ENCODE peak calls at places on chromosomes 11 and 22, in seven cellular contexts. One of them, this sample, is unnamed.

GRCh38 chr11:66124564-66124963 is 54.5 kb downstream of the PACS1 start:
- DNase-seq in heart left ventricle: no peak
- DNase-seq in prostate gland: no peak
- DNase-seq in stomach: no peak
- DNase-seq in HCT116: no peak
- DNase-seq in uterus: no peak
- DNase-seq in HepG2: no peak
- DNase-seq in this sample: no peak

GRCh38 chr11:75342966-75343870 is 8.2 kb downstream of the ARRB1 start:
- DNase-seq in heart left ventricle: no peak
- DNase-seq in prostate gland: peak
- DNase-seq in stomach: peak
- DNase-seq in HCT116: no peak
- DNase-seq in uterus: no peak
- DNase-seq in HepG2: peak
- DNase-seq in this sample: no peak

GRCh38 chr11:78768345-78768744 is 193.7 kb upstream of the NARS2 start:
- DNase-seq in heart left ventricle: no peak
- DNase-seq in prostate gland: no peak
- DNase-seq in stomach: no peak
- DNase-seq in HCT116: no peak
- DNase-seq in uterus: no peak
- DNase-seq in HepG2: no peak
- DNase-seq in this sample: no peak

GRCh38 chr22:24156146-24156914 is 25.0 kb upstream of the SUSD2 start:
- DNase-seq in heart left ventricle: peak
- DNase-seq in prostate gland: no peak
- DNase-seq in stomach: peak
- DNase-seq in HCT116: no peak
- DNase-seq in uterus: no peak
- DNase-seq in HepG2: no peak
- DNase-seq in this sample: no peak

GRCh38 chr11:10633261-10633660 is 60.3 kb downstream of the IRAG1 start:
- DNase-seq in heart left ventricle: no peak
- DNase-seq in prostate gland: peak
- DNase-seq in stomach: no peak
- DNase-seq in HCT116: no peak
- DNase-seq in uterus: no peak
- DNase-seq in HepG2: no peak
- DNase-seq in this sample: peak

GRCh38 chr11:128451651-128452470 is 135.5 kb downstream of the ETS1 start:
- DNase-seq in heart left ventricle: peak
- DNase-seq in prostate gland: no peak
- DNase-seq in stomach: peak
- DNase-seq in HCT116: no peak
- DNase-seq in uterus: peak
- DNase-seq in HepG2: peak
- DNase-seq in this sample: no peak

GRCh38 chr11:72378704-72379383 is 55.5 kb downstream of the CLPB start:
- DNase-seq in heart left ventricle: no peak
- DNase-seq in prostate gland: no peak
- DNase-seq in stomach: peak
- DNase-seq in HCT116: no peak
- DNase-seq in uterus: peak
- DNase-seq in HepG2: no peak
- DNase-seq in this sample: peak

GRCh38 chr11:61482513-61482912 is 26.0 kb upstream of the LRRC10B start:
- DNase-seq in heart left ventricle: no peak
- DNase-seq in prostate gland: no peak
- DNase-seq in stomach: no peak
- DNase-seq in HCT116: no peak
- DNase-seq in uterus: no peak
- DNase-seq in HepG2: no peak
- DNase-seq in this sample: no peak

GRCh38 chr11:126318642-126319373 is 14.9 kb downstream of the DCPS start:
- DNase-seq in heart left ventricle: no peak
- DNase-seq in prostate gland: peak
- DNase-seq in stomach: no peak
- DNase-seq in HCT116: no peak
- DNase-seq in uterus: peak
- DNase-seq in HepG2: no peak
- DNase-seq in this sample: no peak

GRCh38 chr11:95296165-95296564 is 65.2 kb upstream of the SESN3 start:
- DNase-seq in heart left ventricle: no peak
- DNase-seq in prostate gland: peak
- DNase-seq in stomach: peak
- DNase-seq in HCT116: no peak
- DNase-seq in uterus: peak
- DNase-seq in HepG2: no peak
- DNase-seq in this sample: no peak

GRCh38 chr22:20093437-20093836 is 13.4 kb downstream of the DGCR8 start:
- DNase-seq in heart left ventricle: no peak
- DNase-seq in prostate gland: peak
- DNase-seq in stomach: peak
- DNase-seq in HCT116: no peak
- DNase-seq in uterus: no peak
- DNase-seq in HepG2: no peak
- DNase-seq in this sample: no peak

GRCh38 chr11:79100093-79100704 is 340.6 kb downstream of the TENM4 start:
- DNase-seq in heart left ventricle: no peak
- DNase-seq in prostate gland: no peak
- DNase-seq in stomach: peak
- DNase-seq in HCT116: peak
- DNase-seq in uterus: no peak
- DNase-seq in HepG2: peak
- DNase-seq in this sample: no peak

GRCh38 chr11:43282607-43283440 is 29.0 kb upstream of the API5 start:
- DNase-seq in heart left ventricle: peak
- DNase-seq in prostate gland: no peak
- DNase-seq in stomach: no peak
- DNase-seq in HCT116: peak
- DNase-seq in uterus: peak
- DNase-seq in HepG2: peak
- DNase-seq in this sample: no peak

GRCh38 chr11:40787243-40787642 is 672.2 kb downstream of the LRRC4C start:
- DNase-seq in heart left ventricle: no peak
- DNase-seq in prostate gland: no peak
- DNase-seq in stomach: no peak
- DNase-seq in HCT116: no peak
- DNase-seq in uterus: no peak
- DNase-seq in HepG2: no peak
- DNase-seq in this sample: no peak

GRCh38 chr22:39748877-39749276 is 144.7 kb downstream of the ENTHD1 start:
- DNase-seq in heart left ventricle: no peak
- DNase-seq in prostate gland: no peak
- DNase-seq in stomach: no peak
- DNase-seq in HCT116: no peak
- DNase-seq in uterus: no peak
- DNase-seq in HepG2: no peak
- DNase-seq in this sample: no peak

GRCh38 chr11:73204711-73205121 is 13.4 kb upstream of the P2RY2 start:
- DNase-seq in heart left ventricle: peak
- DNase-seq in prostate gland: no peak
- DNase-seq in stomach: no peak
- DNase-seq in HCT116: no peak
- DNase-seq in uterus: peak
- DNase-seq in HepG2: no peak
- DNase-seq in this sample: no peak

GRCh38 chr11:92978226-92979111 is 9.0 kb downstream of the MTNR1B start:
- DNase-seq in heart left ventricle: no peak
- DNase-seq in prostate gland: no peak
- DNase-seq in stomach: peak
- DNase-seq in HCT116: no peak
- DNase-seq in uterus: no peak
- DNase-seq in HepG2: no peak
- DNase-seq in this sample: no peak

GRCh38 chr11:74007691-74008372 is 1.1 kb downstream of the UCP3 start:
- DNase-seq in heart left ventricle: no peak
- DNase-seq in prostate gland: no peak
- DNase-seq in stomach: no peak
- DNase-seq in HCT116: no peak
- DNase-seq in uterus: no peak
- DNase-seq in HepG2: no peak
- DNase-seq in this sample: peak

GRCh38 chr11:132632641-132633124 is 899.6 kb downstream of the OPCML start:
- DNase-seq in heart left ventricle: no peak
- DNase-seq in prostate gland: no peak
- DNase-seq in stomach: no peak
- DNase-seq in HCT116: no peak
- DNase-seq in uterus: no peak
- DNase-seq in HepG2: no peak
- DNase-seq in this sample: no peak

GRCh38 chr22:38174626-38175025 is 7.0 kb downstream of the PLA2G6 start:
- DNase-seq in heart left ventricle: no peak
- DNase-seq in prostate gland: no peak
- DNase-seq in stomach: no peak
- DNase-seq in HCT116: no peak
- DNase-seq in uterus: no peak
- DNase-seq in HepG2: no peak
- DNase-seq in this sample: no peak
- H3K4me3 ChIP-seq in heart left ventricle: no peak
- H3K4me3 ChIP-seq in prostate gland: no peak
- H3K4me3 ChIP-seq in stomach: no peak
- H3K4me3 ChIP-seq in HCT116: no peak
- H3K4me3 ChIP-seq in uterus: no peak
- H3K4me3 ChIP-seq in HepG2: no peak
- H3K4me3 ChIP-seq in this sample: no peak

GRCh38 chr22:21917959-21918261 is 34.7 kb downstream of the PPM1F start:
- DNase-seq in heart left ventricle: no peak
- DNase-seq in prostate gland: no peak
- DNase-seq in stomach: no peak
- DNase-seq in HCT116: no peak
- DNase-seq in uterus: no peak
- DNase-seq in HepG2: no peak
- DNase-seq in this sample: no peak

GRCh38 chr22:21917206-21917958 is 35.3 kb downstream of the PPM1F start:
- DNase-seq in heart left ventricle: no peak
- DNase-seq in prostate gland: no peak
- DNase-seq in stomach: peak
- DNase-seq in HCT116: no peak
- DNase-seq in uterus: no peak
- DNase-seq in HepG2: peak
- DNase-seq in this sample: no peak

GRCh38 chr22:21920341-21921183 is 32.1 kb downstream of the PPM1F start:
- DNase-seq in heart left ventricle: no peak
- DNase-seq in prostate gland: no peak
- DNase-seq in stomach: no peak
- DNase-seq in HCT116: no peak
- DNase-seq in uterus: no peak
- DNase-seq in HepG2: no peak
- DNase-seq in this sample: no peak

GRCh38 chr22:21919526-21920307 is 32.9 kb downstream of the PPM1F start:
- DNase-seq in heart left ventricle: no peak
- DNase-seq in prostate gland: no peak
- DNase-seq in stomach: no peak
- DNase-seq in HCT116: no peak
- DNase-seq in uterus: no peak
- DNase-seq in HepG2: no peak
- DNase-seq in this sample: no peak

DNA sequence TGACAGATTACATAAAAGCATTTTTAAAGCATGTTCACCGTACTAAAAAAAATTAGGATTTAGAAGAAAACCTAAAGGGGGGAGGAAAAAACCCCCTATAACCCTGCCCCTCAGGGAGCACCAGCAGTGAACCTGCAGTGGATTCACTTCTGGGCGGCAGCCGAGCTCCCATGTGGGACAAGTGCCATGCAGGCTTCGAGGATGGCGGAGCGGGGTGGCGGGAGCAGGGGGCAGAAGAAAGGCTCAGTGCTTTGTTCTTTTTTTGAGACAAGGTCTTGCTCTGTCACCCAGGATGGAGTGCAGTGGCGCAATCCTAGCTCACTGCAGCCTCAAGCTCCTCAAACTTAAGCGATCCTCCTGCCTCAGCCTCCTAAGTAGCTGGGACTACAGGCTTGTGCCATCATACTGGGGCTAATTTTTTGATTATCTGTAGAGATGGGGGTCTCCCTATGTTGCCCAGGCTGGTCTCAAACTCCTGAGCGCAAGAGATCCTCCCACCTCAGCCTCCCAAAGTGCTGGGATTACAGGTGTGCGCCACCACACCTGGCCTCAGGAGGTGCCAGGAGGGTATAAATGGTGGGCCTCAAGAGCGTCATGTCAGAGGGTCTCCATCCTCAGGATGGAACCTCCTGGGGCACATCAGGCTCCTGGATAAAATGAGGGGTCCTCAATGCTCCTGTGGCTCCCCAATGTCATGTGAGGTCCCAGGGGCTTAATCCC is 34.0 kb downstream of the PPM1F start:
- DNase-seq in heart left ventricle: no peak
- DNase-seq in prostate gland: no peak
- DNase-seq in stomach: no peak
- DNase-seq in HCT116: no peak
- DNase-seq in uterus: no peak
- DNase-seq in HepG2: no peak
- DNase-seq in this sample: no peak
- TF ChIP-seq POLR2A in heart left ventricle: no peak
- TF ChIP-seq POLR2A in prostate gland: no peak
- TF ChIP-seq POLR2A in stomach: no peak
- TF ChIP-seq POLR2A in HCT116: no peak
- TF ChIP-seq POLR2A in uterus: no peak
- TF ChIP-seq POLR2A in HepG2: no peak
- TF ChIP-seq POLR2A in this sample: no peak

GRCh38 chr11:121109916-121110656 is 9.0 kb downstream of the TECTA start:
- DNase-seq in heart left ventricle: no peak
- DNase-seq in prostate gland: no peak
- DNase-seq in stomach: no peak
- DNase-seq in HCT116: no peak
- DNase-seq in uterus: no peak
- DNase-seq in HepG2: no peak
- DNase-seq in this sample: no peak
- H3K4me3 ChIP-seq in heart left ventricle: no peak
- H3K4me3 ChIP-seq in prostate gland: no peak
- H3K4me3 ChIP-seq in stomach: no peak
- H3K4me3 ChIP-seq in HCT116: no peak
- H3K4me3 ChIP-seq in uterus: no peak
- H3K4me3 ChIP-seq in HepG2: no peak
- H3K4me3 ChIP-seq in this sample: no peak

DNA sequence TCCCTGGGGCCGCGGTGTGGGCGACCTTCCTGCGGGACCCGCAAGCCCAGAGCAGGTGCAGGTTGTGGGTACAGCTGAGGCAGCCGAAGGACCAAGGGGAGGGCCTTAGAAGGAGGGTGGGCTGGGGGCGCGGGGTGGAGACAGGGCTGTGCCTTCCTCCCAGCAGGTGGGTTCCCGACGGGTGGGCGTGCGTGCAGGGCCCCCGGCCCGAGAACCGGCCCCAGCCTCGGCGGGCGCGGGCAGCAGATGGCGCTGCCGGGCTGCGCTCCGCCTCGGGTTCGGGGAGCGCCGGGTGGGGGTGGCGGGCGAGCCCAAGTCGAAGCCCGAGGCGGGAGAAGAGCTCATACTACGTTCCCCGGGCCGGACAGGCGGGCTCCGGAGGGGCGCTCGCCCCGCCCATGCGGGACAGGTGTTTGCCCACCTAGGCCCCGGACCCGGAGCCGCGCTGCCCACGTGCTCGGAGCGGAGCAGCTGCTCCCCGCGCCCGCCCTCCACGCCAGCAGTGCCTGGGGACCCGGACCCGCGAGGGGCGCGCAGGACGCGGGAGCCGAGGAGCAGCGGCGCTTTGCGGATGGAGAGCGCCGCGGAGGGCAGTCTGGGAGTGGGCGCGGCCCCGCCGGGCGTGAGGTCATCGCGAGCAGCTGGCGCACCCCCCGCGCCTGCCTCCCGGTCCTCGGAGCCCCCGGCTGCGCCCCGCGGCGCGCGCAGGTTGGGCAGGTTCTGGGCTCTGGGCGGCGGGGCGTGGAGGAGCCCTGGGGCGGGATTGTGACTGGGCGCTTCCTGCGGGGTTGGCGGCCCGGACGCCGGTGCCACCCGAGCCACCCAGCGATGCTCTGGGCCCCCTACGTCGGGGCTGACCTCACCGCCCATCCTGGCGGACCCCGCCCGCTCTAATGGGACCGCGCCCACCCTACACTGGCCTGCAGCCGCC is 25.3 kb downstream of the DUSP8 start:
- DNase-seq in heart left ventricle: peak
- DNase-seq in prostate gland: no peak
- DNase-seq in stomach: peak
- DNase-seq in HCT116: no peak
- DNase-seq in uterus: peak
- DNase-seq in HepG2: no peak
- DNase-seq in this sample: no peak
- TF ChIP-seq POLR2A in heart left ventricle: no peak
- TF ChIP-seq POLR2A in prostate gland: peak
- TF ChIP-seq POLR2A in stomach: no peak
- TF ChIP-seq POLR2A in HCT116: no peak
- TF ChIP-seq POLR2A in uterus: no peak
- TF ChIP-seq POLR2A in HepG2: no peak
- TF ChIP-seq POLR2A in this sample: no peak

This sample was measured in lower leg skin.